ENCODE peak calls at places on chromosomes 11 and 22, in five cellular contexts. One of them, this sample, is unnamed.

GRCh38 chr11:116386118-116386699 is 386.6 kb downstream of the BUD13 start:
- DNase-seq in tibial nerve: no peak
- DNase-seq in left ventricle myocardium inferior: no peak
- DNase-seq in mammary epithelial cell: peak; percentile 8
- DNase-seq in adrenal gland: no peak
- DNase-seq in this sample: no peak

GRCh38 chr22:37386441-37386840 is 40.8 kb downstream of the ELFN2 start:
- DNase-seq in tibial nerve: no peak
- DNase-seq in left ventricle myocardium inferior: no peak
- DNase-seq in mammary epithelial cell: no peak
- DNase-seq in adrenal gland: no peak
- DNase-seq in this sample: no peak

GRCh38 chr22:27718186-27719032 is 83.1 kb downstream of the MN1 start:
- DNase-seq in tibial nerve: peak; percentile 53
- DNase-seq in left ventricle myocardium inferior: peak; percentile 70
- DNase-seq in mammary epithelial cell: peak; percentile 96
- DNase-seq in adrenal gland: peak; percentile 86
- DNase-seq in this sample: peak; percentile 77

GRCh38 chr11:87290304-87290922 is 252.7 kb downstream of the TMEM135 start:
- DNase-seq in tibial nerve: no peak
- DNase-seq in left ventricle myocardium inferior: no peak
- DNase-seq in mammary epithelial cell: peak; percentile 36
- DNase-seq in adrenal gland: no peak
- DNase-seq in this sample: no peak

GRCh38 chr11:33801821-33802413 is 27.6 kb upstream of the FBXO3 start:
- DNase-seq in tibial nerve: no peak
- DNase-seq in left ventricle myocardium inferior: no peak
- DNase-seq in mammary epithelial cell: no peak
- DNase-seq in adrenal gland: no peak
- DNase-seq in this sample: no peak

GRCh38 chr11:85685820-85686459 is at the start of gene CCDC89:
- DNase-seq in tibial nerve: peak; percentile 70
- DNase-seq in left ventricle myocardium inferior: peak; percentile 77
- DNase-seq in mammary epithelial cell: no peak
- DNase-seq in adrenal gland: peak; percentile 68
- DNase-seq in this sample: peak; percentile 76

GRCh38 chr11:112797653-112798293 is 163.4 kb upstream of the NCAM1 start:
- DNase-seq in tibial nerve: no peak
- DNase-seq in left ventricle myocardium inferior: no peak
- DNase-seq in mammary epithelial cell: peak; percentile 56
- DNase-seq in adrenal gland: peak; percentile 64
- DNase-seq in this sample: no peak

GRCh38 chr22:37019309-37020191 is at the start of the genes MPST and TST:
- DNase-seq in tibial nerve: peak; percentile 51
- DNase-seq in left ventricle myocardium inferior: peak; percentile 83
- DNase-seq in mammary epithelial cell: peak; percentile 45
- DNase-seq in adrenal gland: peak; percentile 81
- DNase-seq in this sample: no peak

GRCh38 chr11:123566852-123567251 is 87.6 kb downstream of the SCN3B start:
- DNase-seq in tibial nerve: no peak
- DNase-seq in left ventricle myocardium inferior: no peak
- DNase-seq in mammary epithelial cell: no peak
- DNase-seq in adrenal gland: peak; percentile 9
- DNase-seq in this sample: no peak

GRCh38 chr11:11500744-11501487 is 120.9 kb downstream of the GALNT18 start:
- DNase-seq in tibial nerve: no peak
- DNase-seq in left ventricle myocardium inferior: no peak
- DNase-seq in mammary epithelial cell: no peak
- DNase-seq in adrenal gland: no peak
- DNase-seq in this sample: no peak

GRCh38 chr11:10931761-10932700 is 74.2 kb upstream of the ZBED5 start:
- DNase-seq in tibial nerve: no peak
- DNase-seq in left ventricle myocardium inferior: peak; percentile 26
- DNase-seq in mammary epithelial cell: no peak
- DNase-seq in adrenal gland: peak; percentile 41
- DNase-seq in this sample: no peak

GRCh38 chr11:14972581-14973490 is 685 bp upstream of the CALCA start:
- DNase-seq in tibial nerve: no peak
- DNase-seq in left ventricle myocardium inferior: no peak
- DNase-seq in mammary epithelial cell: no peak
- DNase-seq in adrenal gland: no peak
- DNase-seq in this sample: no peak

GRCh38 chr22:35835267-35835997 is 117.8 kb downstream of the APOL5 start:
- DNase-seq in tibial nerve: no peak
- DNase-seq in left ventricle myocardium inferior: no peak
- DNase-seq in mammary epithelial cell: peak; percentile 50
- DNase-seq in adrenal gland: no peak
- DNase-seq in this sample: no peak

GRCh38 chr11:2308713-2309112 is 6.9 kb downstream of the TSPAN32 start:
- DNase-seq in tibial nerve: no peak
- DNase-seq in left ventricle myocardium inferior: no peak
- DNase-seq in mammary epithelial cell: no peak
- DNase-seq in adrenal gland: no peak
- DNase-seq in this sample: no peak

GRCh38 chr11:6612816-6613136 is 760 bp upstream of the TAF10 start:
- DNase-seq in tibial nerve: peak; percentile 45
- DNase-seq in left ventricle myocardium inferior: no peak
- DNase-seq in mammary epithelial cell: no peak
- DNase-seq in adrenal gland: no peak
- DNase-seq in this sample: no peak

GRCh38 chr11:117842131-117842941 is 17.8 kb upstream of the FXYD2 start:
- DNase-seq in tibial nerve: peak; percentile 71
- DNase-seq in left ventricle myocardium inferior: no peak
- DNase-seq in mammary epithelial cell: peak; percentile 27
- DNase-seq in adrenal gland: no peak
- DNase-seq in this sample: no peak

GRCh38 chr11:14422052-14422813 is 63.2 kb upstream of the RRAS2 start:
- DNase-seq in tibial nerve: peak; percentile 44
- DNase-seq in left ventricle myocardium inferior: peak; percentile 88
- DNase-seq in mammary epithelial cell: peak; percentile 89
- DNase-seq in adrenal gland: peak; percentile 95
- DNase-seq in this sample: peak; percentile 64

GRCh38 chr11:19577849-19578619 is 134.6 kb upstream of the NAV2 start:
- DNase-seq in tibial nerve: no peak
- DNase-seq in left ventricle myocardium inferior: peak; percentile 48
- DNase-seq in mammary epithelial cell: no peak
- DNase-seq in adrenal gland: peak; percentile 32
- DNase-seq in this sample: no peak

GRCh38 chr11:16136792-16137395 is 219.5 kb downstream of the SOX6 start:
- DNase-seq in tibial nerve: no peak
- DNase-seq in left ventricle myocardium inferior: no peak
- DNase-seq in mammary epithelial cell: no peak
- DNase-seq in adrenal gland: no peak
- DNase-seq in this sample: no peak

GRCh38 chr11:26045082-26045481 is 286.8 kb upstream of the ANO3 start:
- DNase-seq in tibial nerve: no peak
- DNase-seq in left ventricle myocardium inferior: no peak
- DNase-seq in mammary epithelial cell: peak; percentile 50
- DNase-seq in adrenal gland: no peak
- DNase-seq in this sample: no peak

GRCh38 chr11:10401696-10402392 is 53.2 kb upstream of the AMPD3 start:
- DNase-seq in tibial nerve: no peak
- DNase-seq in left ventricle myocardium inferior: no peak
- DNase-seq in mammary epithelial cell: no peak
- DNase-seq in adrenal gland: no peak
- DNase-seq in this sample: no peak

GRCh38 chr11:126088999-126089398 is 26.3 kb upstream of the CDON start:
- DNase-seq in tibial nerve: no peak
- DNase-seq in left ventricle myocardium inferior: no peak
- DNase-seq in mammary epithelial cell: no peak
- DNase-seq in adrenal gland: no peak
- DNase-seq in this sample: no peak

GRCh38 chr11:117488996-117489952 is 161.6 kb downstream of the CEP164 start:
- DNase-seq in tibial nerve: no peak
- DNase-seq in left ventricle myocardium inferior: no peak
- DNase-seq in mammary epithelial cell: no peak
- DNase-seq in adrenal gland: no peak
- DNase-seq in this sample: no peak

GRCh38 chr11:110777765-110778164 is 65.5 kb upstream of the ARHGAP20 start:
- DNase-seq in tibial nerve: peak; percentile 31
- DNase-seq in left ventricle myocardium inferior: no peak
- DNase-seq in mammary epithelial cell: peak; percentile 48
- DNase-seq in adrenal gland: no peak
- DNase-seq in this sample: no peak

GRCh38 chr11:105273660-105274280 is 134.2 kb upstream of the CARD18 start:
- DNase-seq in tibial nerve: no peak
- DNase-seq in left ventricle myocardium inferior: no peak
- DNase-seq in mammary epithelial cell: no peak
- DNase-seq in adrenal gland: no peak
- DNase-seq in this sample: no peak

GRCh38 chr22:46907578-46908215 is 145.2 kb downstream of the TBC1D22A start:
- DNase-seq in tibial nerve: no peak
- DNase-seq in left ventricle myocardium inferior: no peak
- DNase-seq in mammary epithelial cell: no peak
- DNase-seq in adrenal gland: no peak
- DNase-seq in this sample: peak; percentile 16

GRCh38 chr11:14259186-14259784 is 99.7 kb downstream of the RRAS2 start:
- DNase-seq in tibial nerve: no peak
- DNase-seq in left ventricle myocardium inferior: no peak
- DNase-seq in mammary epithelial cell: no peak
- DNase-seq in adrenal gland: no peak
- DNase-seq in this sample: no peak

GRCh38 chr22:17430298-17430900 is 61.1 kb downstream of the CECR2 start:
- DNase-seq in tibial nerve: peak; percentile 33
- DNase-seq in left ventricle myocardium inferior: no peak
- DNase-seq in mammary epithelial cell: peak; percentile 37
- DNase-seq in adrenal gland: no peak
- DNase-seq in this sample: no peak

GRCh38 chr11:70675697-70676374 is 277.5 kb downstream of the CTTN start:
- DNase-seq in tibial nerve: no peak
- DNase-seq in left ventricle myocardium inferior: no peak
- DNase-seq in mammary epithelial cell: no peak
- DNase-seq in adrenal gland: no peak
- DNase-seq in this sample: no peak

GRCh38 chr22:43110927-43111623 is 525 bp downstream of the BIK start:
- DNase-seq in tibial nerve: no peak
- DNase-seq in left ventricle myocardium inferior: no peak
- DNase-seq in mammary epithelial cell: peak; percentile 33
- DNase-seq in adrenal gland: peak; percentile 41
- DNase-seq in this sample: no peak

GRCh38 chr11:45083544-45084087 is 62.8 kb upstream of the PRDM11 start:
- DNase-seq in tibial nerve: no peak
- DNase-seq in left ventricle myocardium inferior: no peak
- DNase-seq in mammary epithelial cell: no peak
- DNase-seq in adrenal gland: peak; percentile 37
- DNase-seq in this sample: no peak
- TF ChIP-seq CTCF in tibial nerve: no peak
- TF ChIP-seq CTCF in left ventricle myocardium inferior: peak; percentile 42
- TF ChIP-seq CTCF in mammary epithelial cell: peak; percentile 43
- TF ChIP-seq CTCF in adrenal gland: peak; percentile 18
- TF ChIP-seq CTCF in this sample: no peak

DNA sequence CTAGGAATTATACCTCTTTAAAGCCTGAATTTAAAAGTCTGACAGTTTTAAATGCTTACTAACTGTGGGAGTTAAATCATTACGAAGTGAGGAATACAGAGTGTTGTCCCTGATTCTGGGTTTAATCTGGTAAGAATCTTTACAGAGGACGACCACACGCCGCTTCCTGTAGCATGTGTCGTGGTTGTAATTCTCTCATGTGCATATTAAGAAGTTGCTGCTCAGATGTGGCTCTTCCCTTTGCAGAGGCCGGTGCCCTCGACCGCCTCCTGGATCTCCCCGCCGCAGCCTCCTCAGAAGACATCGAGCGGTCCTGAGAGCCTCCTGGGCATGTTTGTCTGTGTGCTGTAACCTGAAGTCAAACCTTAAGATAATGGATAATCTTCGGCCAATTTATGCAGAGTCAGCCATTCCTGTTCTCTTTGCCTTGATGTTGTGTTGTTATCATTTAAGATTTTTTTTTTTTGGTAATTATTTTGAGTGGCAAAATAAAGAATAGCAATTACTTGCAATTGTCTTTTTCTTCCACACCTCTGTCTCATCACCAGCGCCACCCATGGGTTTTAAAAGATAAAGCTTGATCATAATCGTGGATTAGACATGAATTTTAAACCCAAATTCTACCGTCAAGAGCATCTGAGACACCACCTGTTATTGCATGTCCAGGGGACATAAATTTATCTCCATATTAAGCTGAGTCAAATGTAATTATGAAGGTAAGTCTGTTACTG is 6.5 kb downstream of the GAL start:
- DNase-seq in tibial nerve: no peak
- DNase-seq in left ventricle myocardium inferior: no peak
- DNase-seq in mammary epithelial cell: no peak
- DNase-seq in adrenal gland: no peak
- DNase-seq in this sample: no peak
- TF ChIP-seq CTCF in tibial nerve: no peak
- TF ChIP-seq CTCF in left ventricle myocardium inferior: no peak
- TF ChIP-seq CTCF in mammary epithelial cell: no peak
- TF ChIP-seq CTCF in adrenal gland: no peak
- TF ChIP-seq CTCF in this sample: no peak

GRCh38 chr11:95790123-95790932 is at the start of gene CEP57:
- DNase-seq in tibial nerve: peak; percentile 98
- DNase-seq in left ventricle myocardium inferior: peak; percentile 90
- DNase-seq in mammary epithelial cell: peak; percentile 97
- DNase-seq in adrenal gland: peak; percentile 95
- DNase-seq in this sample: peak; percentile 93

GRCh38 chr11:95791385-95792033 is 1.2 kb downstream of the CEP57 start:
- DNase-seq in tibial nerve: no peak
- DNase-seq in left ventricle myocardium inferior: no peak
- DNase-seq in mammary epithelial cell: no peak
- DNase-seq in adrenal gland: no peak
- DNase-seq in this sample: no peak

GRCh38 chr11:95790933-95791247 is 592 bp downstream of the CEP57 start:
- DNase-seq in tibial nerve: peak; percentile 61
- DNase-seq in left ventricle myocardium inferior: peak; percentile 43
- DNase-seq in mammary epithelial cell: peak; percentile 74
- DNase-seq in adrenal gland: peak; percentile 67
- DNase-seq in this sample: peak; percentile 55

GRCh38 chr11:95789506-95790122 is at the start of gene FAM76B:
- DNase-seq in tibial nerve: peak; percentile 93
- DNase-seq in left ventricle myocardium inferior: peak; percentile 96
- DNase-seq in mammary epithelial cell: peak; percentile 99
- DNase-seq in adrenal gland: peak; percentile 98
- DNase-seq in this sample: peak; percentile 87

GRCh38 chr11:95788921-95789505 is 569 bp downstream of the FAM76B start:
- DNase-seq in tibial nerve: peak; percentile 11
- DNase-seq in left ventricle myocardium inferior: no peak
- DNase-seq in mammary epithelial cell: peak; percentile 23
- DNase-seq in adrenal gland: peak; percentile 26
- DNase-seq in this sample: no peak
- TF ChIP-seq CTCF in tibial nerve: peak; percentile 14
- TF ChIP-seq CTCF in left ventricle myocardium inferior: peak; percentile 8
- TF ChIP-seq CTCF in mammary epithelial cell: peak; percentile 4
- TF ChIP-seq CTCF in adrenal gland: no peak
- TF ChIP-seq CTCF in this sample: no peak

DNA sequence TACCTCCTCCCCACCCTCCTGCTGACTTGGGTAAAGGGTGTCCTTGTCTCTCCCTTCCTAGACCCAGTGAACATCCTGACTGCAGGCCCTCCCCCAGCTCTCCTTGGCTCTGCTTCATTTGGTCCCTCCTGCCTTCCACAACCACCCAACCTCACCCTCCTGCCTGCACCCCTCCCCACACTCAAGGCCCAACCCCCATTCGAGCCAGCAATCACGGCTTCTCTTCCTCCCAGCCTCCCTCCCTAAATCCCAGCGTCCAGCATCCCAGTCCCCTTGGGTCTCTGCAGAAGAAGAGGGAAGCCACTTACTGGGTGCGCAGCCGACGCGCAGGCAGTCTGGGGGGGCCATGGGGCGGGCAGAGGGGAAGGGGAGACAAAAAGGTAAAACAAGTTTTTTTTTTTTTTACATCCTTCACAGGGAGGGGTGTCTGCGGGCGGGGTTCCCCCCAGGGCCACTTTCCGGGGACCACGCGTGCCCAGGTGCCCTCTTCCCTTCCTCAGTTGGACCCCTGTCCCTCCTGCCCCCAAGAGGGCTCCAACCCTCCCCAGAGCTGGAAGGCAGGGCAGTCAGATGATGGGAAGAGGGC is 62.5 kb downstream of the SLC22A12 start:
- DNase-seq in tibial nerve: no peak
- DNase-seq in left ventricle myocardium inferior: no peak
- DNase-seq in mammary epithelial cell: no peak
- DNase-seq in adrenal gland: no peak
- DNase-seq in this sample: no peak
- TF ChIP-seq CTCF in tibial nerve: no peak
- TF ChIP-seq CTCF in left ventricle myocardium inferior: peak; percentile 4
- TF ChIP-seq CTCF in mammary epithelial cell: no peak
- TF ChIP-seq CTCF in adrenal gland: no peak
- TF ChIP-seq CTCF in this sample: no peak